ENCODE peak calls at places on chromosomes 12 and 14, in five cellular contexts. N, L, I, X and Z are unnamed samples. For H3K4me1, the result is how much of the 10 kb centered on the place peaks cover.

GRCh38 chr12:110846615-110847566 is at the start of gene CCDC63:
- DNase-seq in N (peak), L (peak), I (no peak), X (peak), Z (peak)

GRCh38 chr12:90621927-90622326 is 333.0 kb downstream of the CCER1 start:
- DNase-seq in N (peak), L (no peak), I (peak), X (peak), Z (no peak)

GRCh38 chr12:129459886-129460285 is 443.9 kb downstream of the TMEM132D start:
- DNase-seq in N (no peak), L (no peak), I (no peak), X (no peak), Z (no peak)

GRCh38 chr12:31620311-31620710 is 29.4 kb upstream of the DENND5B start:
- DNase-seq in N (no peak), L (no peak), I (peak), X (no peak), Z (no peak)

GRCh38 chr12:67469666-67470065 is 178.9 kb upstream of the DYRK2 start:
- DNase-seq in N (no peak), L (no peak), I (no peak), X (no peak), Z (no peak)

GRCh38 chr12:120960657-120961056 is 17.7 kb upstream of the HNF1A start:
- DNase-seq in N (no peak), L (no peak), I (no peak), X (no peak), Z (no peak)

GRCh38 chr14:51848120-51848519 is 12.3 kb upstream of the GNG2 start:
- DNase-seq in N (no peak), L (no peak), I (no peak), X (no peak), Z (no peak)

GRCh38 chr12:15011162-15011561 is 38.3 kb downstream of the PDE6H start:
- DNase-seq in N (no peak), L (no peak), I (no peak), X (no peak), Z (peak)

GRCh38 chr12:24081092-24081529 is 131.6 kb upstream of the SOX5 start:
- DNase-seq in N (no peak), L (no peak), I (no peak), X (no peak), Z (no peak)

GRCh38 chr12:24810378-24810777 is 138.5 kb downstream of the BCAT1 start:
- DNase-seq in N (no peak), L (no peak), I (no peak), X (no peak), Z (no peak)

GRCh38 chr14:93044601-93045000 is 71.1 kb downstream of the ITPK1 start:
- DNase-seq in N (no peak), L (no peak), I (no peak), X (no peak), Z (no peak)

GRCh38 chr14:91047174-91047753 is 13.2 kb downstream of the RPS6KA5 start:
- DNase-seq in N (no peak), L (no peak), I (no peak), X (no peak), Z (no peak)

GRCh38 chr14:52272375-52272774 is 4.9 kb downstream of the PTGDR start:
- DNase-seq in N (peak), L (no peak), I (peak), X (no peak), Z (peak)

GRCh38 chr12:50224026-50224692 is 57.0 kb upstream of the CERS5 start:
- DNase-seq in N (no peak), L (peak), I (peak), X (peak), Z (peak)

GRCh38 chr12:95114766-95115450 is 41.5 kb upstream of the NR2C1 start:
- DNase-seq in N (no peak), L (peak), I (peak), X (no peak), Z (no peak)

GRCh38 chr14:101898416-101898815 is 66.0 kb upstream of the DYNC1H1 start:
- DNase-seq in N (no peak), L (no peak), I (no peak), X (no peak), Z (no peak)

GRCh38 chr12:125340791-125341190 is 275.6 kb downstream of the AACS start:
- DNase-seq in N (peak), L (no peak), I (peak), X (peak), Z (no peak)

GRCh38 chr14:102209224-102209966 is 69.7 kb downstream of the WDR20 start:
- DNase-seq in N (peak), L (no peak), I (peak), X (no peak), Z (no peak)

GRCh38 chr12:119695034-119695433 is 27.1 kb downstream of the PRKAB1 start:
- DNase-seq in N (peak), L (peak), I (no peak), X (no peak), Z (peak)

GRCh38 chr14:31939934-31940333 is 137.2 kb upstream of the ARHGAP5 start:
- DNase-seq in N (no peak), L (no peak), I (no peak), X (no peak), Z (no peak)

GRCh38 chr12:34218193-34219045 is 196.1 kb downstream of the ALG10 start:
- DNase-seq in N (peak), L (peak), I (peak), X (peak), Z (peak)

GRCh38 chr14:99747167-99747566 is 46.0 kb upstream of the EML1 start:
- DNase-seq in N (no peak), L (no peak), I (no peak), X (no peak), Z (no peak)
- H3K4me1 ChIP-seq in N (under half), L (under half), I (under half), X (under half), Z (under half)

GRCh38 chr14:65024957-65025356 is 38.3 kb downstream of the FNTB start:
- DNase-seq in N (no peak), L (no peak), I (no peak), X (no peak), Z (no peak)

GRCh38 chr14:65015391-65015790 is 28.7 kb downstream of the FNTB start:
- DNase-seq in N (no peak), L (no peak), I (no peak), X (no peak), Z (no peak)

GRCh38 chr14:65025818-65026217 is 39.1 kb downstream of the FNTB start:
- DNase-seq in N (peak), L (no peak), I (peak), X (no peak), Z (no peak)

GRCh38 chr14:65016461-65016860 is 29.8 kb downstream of the FNTB start:
- DNase-seq in N (no peak), L (no peak), I (no peak), X (no peak), Z (no peak)

GRCh38 chr14:65019944-65020566 is 33.4 kb downstream of the FNTB start:
- DNase-seq in N (peak), L (peak), I (peak), X (peak), Z (peak)
- H2AFZ ChIP-seq in N (no peak), L (no peak), I (no peak), X (no peak), Z (no peak)

GRCh38 chr14:69395929-69396328 is 2.2 kb downstream of the ERH start:
- DNase-seq in N (peak), L (no peak), I (no peak), X (no peak), Z (no peak)

GRCh38 chr14:69398053-69398817 is at the start of the genes ERH and SLC39A9:
- DNase-seq in N (peak), L (peak), I (peak), X (peak), Z (peak)

GRCh38 chr14:69398818-69399210 is 322 bp downstream of the SLC39A9 start:
- DNase-seq in N (no peak), L (no peak), I (no peak), X (no peak), Z (no peak)

GRCh38 chr14:69400154-69400553 is 1.7 kb downstream of the SLC39A9 start:
- DNase-seq in N (no peak), L (no peak), I (no peak), X (no peak), Z (no peak)

DNA sequence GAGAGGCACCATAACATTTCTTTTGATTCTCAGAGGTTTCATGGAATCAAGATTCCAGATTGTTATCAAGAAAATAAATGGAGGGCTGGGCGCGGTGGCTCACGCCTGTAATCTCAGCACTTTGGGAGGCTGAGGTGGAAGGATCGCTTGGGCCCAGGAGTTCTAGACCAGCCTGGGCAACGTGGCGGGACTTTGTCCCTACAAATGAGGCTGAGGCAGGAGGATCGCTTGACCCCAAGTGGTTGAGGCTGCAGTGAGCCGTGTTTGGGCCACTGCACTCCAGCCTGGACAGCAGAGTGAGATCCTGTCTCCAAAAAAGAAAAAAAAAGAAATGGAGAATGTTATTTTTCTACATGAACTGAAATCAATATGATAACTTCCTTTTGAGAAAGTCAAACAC is 1.3 kb downstream of the SLC39A9 start:
- DNase-seq in N (no peak), L (no peak), I (no peak), X (no peak), Z (no peak)
- H3K4me1 ChIP-seq in N (under half), L (under half), I (under half), X (under half), Z (half or more)

GRCh38 chr14:54625158-54625557 is 58.2 kb downstream of the SAMD4A start:
- DNase-seq in N (peak), L (no peak), I (peak), X (no peak), Z (no peak)

GRCh38 chr14:54629635-54630360 is 62.9 kb downstream of the SAMD4A start:
- DNase-seq in N (no peak), L (no peak), I (no peak), X (no peak), Z (no peak)

GRCh38 chr14:54629183-54629582 is 62.3 kb downstream of the SAMD4A start:
- DNase-seq in N (no peak), L (no peak), I (no peak), X (no peak), Z (no peak)

GRCh38 chr14:54627325-54627717 is 60.4 kb downstream of the SAMD4A start:
- DNase-seq in N (no peak), L (no peak), I (no peak), X (peak), Z (no peak)

GRCh38 chr14:54627718-54628345 is 60.9 kb downstream of the SAMD4A start:
- DNase-seq in N (peak), L (no peak), I (peak), X (peak), Z (no peak)
- H2AFZ ChIP-seq in N (no peak), L (no peak), I (peak), X (peak), Z (no peak)

DNA sequence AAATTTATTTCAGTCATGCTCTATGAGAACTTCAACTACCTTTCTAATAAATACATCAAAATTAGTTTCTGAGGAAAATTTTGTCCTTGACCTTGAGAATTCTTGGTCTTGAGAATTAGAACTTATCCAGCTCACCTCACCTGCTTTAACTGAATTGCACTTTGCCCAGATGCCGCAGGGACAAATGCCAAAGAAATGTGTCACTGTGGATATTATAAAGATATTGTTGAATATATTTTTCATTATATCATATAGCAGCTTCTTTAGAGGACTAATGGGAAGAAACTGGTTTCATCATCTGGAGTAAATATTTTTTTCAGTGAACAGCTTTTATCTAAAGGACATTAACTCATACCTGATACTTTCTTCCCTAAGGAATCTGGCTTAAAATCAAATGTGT is 54.1 kb downstream of the LRP6 start:
- DNase-seq in N (no peak), L (no peak), I (no peak), X (no peak), Z (no peak)
- H3K4me1 ChIP-seq in N (under half), L (under half), I (under half), X (under half), Z (under half)

DNA sequence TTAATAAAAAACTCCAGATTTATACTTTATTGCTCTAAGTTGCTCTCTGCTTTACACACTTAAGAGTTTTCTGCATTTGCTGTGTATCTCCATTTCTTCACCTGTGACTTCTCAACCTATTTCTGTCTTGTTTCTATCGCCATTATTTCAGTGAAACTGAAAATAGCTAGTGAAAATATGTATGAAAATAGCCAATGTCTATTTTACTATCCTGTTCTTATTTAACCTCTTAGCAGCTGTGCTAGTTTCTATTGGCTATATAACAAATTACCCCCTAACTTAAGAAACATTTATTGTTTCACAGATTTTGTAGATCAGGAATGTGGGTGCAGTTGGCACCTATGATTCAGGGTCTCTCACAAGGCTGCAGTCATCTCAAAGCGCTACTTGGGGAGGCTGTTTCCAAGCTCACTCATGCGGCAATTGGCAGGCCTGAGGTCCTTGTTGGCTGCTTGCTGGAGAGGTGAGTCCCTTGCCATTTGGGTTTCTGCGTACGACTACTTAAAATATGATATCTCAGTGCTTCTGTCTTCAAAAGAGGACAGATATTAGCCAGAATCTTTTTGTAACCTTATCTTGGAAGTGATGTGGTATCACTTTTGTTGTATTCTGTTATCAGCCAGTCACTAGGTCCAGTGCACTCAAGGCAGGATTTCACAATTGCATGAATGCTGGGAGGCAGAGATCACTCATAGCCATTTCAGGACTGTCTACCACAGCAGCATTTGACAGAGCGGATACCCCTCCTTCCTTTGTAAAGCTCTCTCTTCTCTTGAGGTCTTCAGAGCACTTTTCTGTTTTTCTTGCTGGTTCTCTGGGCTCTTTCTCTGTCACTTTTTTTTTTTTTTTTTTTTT is 7.2 kb downstream of the ERC1 start:
- DNase-seq in N (no peak), L (no peak), I (peak), X (no peak), Z (peak)
- H2AFZ ChIP-seq in N (no peak), L (no peak), I (no peak), X (no peak), Z (no peak)